ENCODE peak calls at places on chromosomes 13 and 19, in five cellular contexts. One of them, this sample, is unnamed.

GRCh38 chr13:57582032-57582431 is 49.5 kb upstream of the PCDH17 start:
- DNase-seq in GM12878: no peak
- DNase-seq in HCT116: no peak
- DNase-seq in H1: peak
- DNase-seq in K562: no peak
- DNase-seq in this sample: peak

GRCh38 chr13:79987761-79988160 is 353.2 kb downstream of the SPRY2 start:
- DNase-seq in GM12878: no peak
- DNase-seq in HCT116: no peak
- DNase-seq in H1: no peak
- DNase-seq in K562: no peak
- DNase-seq in this sample: no peak

GRCh38 chr19:40523322-40524047 is 53.2 kb upstream of the SHKBP1 start:
- DNase-seq in GM12878: no peak
- DNase-seq in HCT116: peak
- DNase-seq in H1: peak
- DNase-seq in K562: peak
- DNase-seq in this sample: peak

GRCh38 chr19:6076675-6077463 is 33.4 kb downstream of the RFX2 start:
- DNase-seq in GM12878: no peak
- DNase-seq in HCT116: no peak
- DNase-seq in H1: no peak
- DNase-seq in K562: no peak
- DNase-seq in this sample: no peak

GRCh38 chr19:40811478-40812341 is 12.7 kb downstream of the EGLN2 start:
- DNase-seq in GM12878: no peak
- DNase-seq in HCT116: no peak
- DNase-seq in H1: no peak
- DNase-seq in K562: no peak
- DNase-seq in this sample: no peak

GRCh38 chr19:54156953-54157352 is 2.6 kb downstream of the LENG1 start:
- DNase-seq in GM12878: no peak
- DNase-seq in HCT116: no peak
- DNase-seq in H1: no peak
- DNase-seq in K562: no peak
- DNase-seq in this sample: peak

GRCh38 chr19:16661480-16662034 is 618 bp downstream of the TMEM38A start:
- DNase-seq in GM12878: no peak
- DNase-seq in HCT116: no peak
- DNase-seq in H1: peak
- DNase-seq in K562: no peak
- DNase-seq in this sample: no peak

GRCh38 chr19:49333426-49334288 is 1.5 kb upstream of the CD37 start:
- DNase-seq in GM12878: peak
- DNase-seq in HCT116: no peak
- DNase-seq in H1: no peak
- DNase-seq in K562: no peak
- DNase-seq in this sample: no peak

GRCh38 chr13:91313103-91313502 is 34.4 kb upstream of the MIR17HG start:
- DNase-seq in GM12878: no peak
- DNase-seq in HCT116: no peak
- DNase-seq in H1: no peak
- DNase-seq in K562: peak
- DNase-seq in this sample: peak

GRCh38 chr13:51929699-51930098 is 67.9 kb downstream of the CCDC70 start:
- DNase-seq in GM12878: no peak
- DNase-seq in HCT116: no peak
- DNase-seq in H1: no peak
- DNase-seq in K562: no peak
- DNase-seq in this sample: peak

GRCh38 chr13:44796597-44797517 is 192.4 kb downstream of the NUFIP1 start:
- DNase-seq in GM12878: no peak
- DNase-seq in HCT116: no peak
- DNase-seq in H1: no peak
- DNase-seq in K562: no peak
- DNase-seq in this sample: no peak

GRCh38 chr13:114099191-114099590 is 33.2 kb downstream of the RASA3 start:
- DNase-seq in GM12878: no peak
- DNase-seq in HCT116: peak
- DNase-seq in H1: no peak
- DNase-seq in K562: peak
- DNase-seq in this sample: peak

GRCh38 chr13:109789262-109789661 is 2.9 kb upstream of the IRS2 start:
- DNase-seq in GM12878: no peak
- DNase-seq in HCT116: no peak
- DNase-seq in H1: no peak
- DNase-seq in K562: no peak
- DNase-seq in this sample: no peak

GRCh38 chr13:34435338-34435737 is 506.7 kb upstream of the NBEA start:
- DNase-seq in GM12878: no peak
- DNase-seq in HCT116: peak
- DNase-seq in H1: no peak
- DNase-seq in K562: no peak
- DNase-seq in this sample: no peak

GRCh38 chr13:112455476-112456059 is 79.4 kb downstream of the SPACA7 start:
- DNase-seq in GM12878: no peak
- DNase-seq in HCT116: no peak
- DNase-seq in H1: peak
- DNase-seq in K562: no peak
- DNase-seq in this sample: no peak

GRCh38 chr19:15790096-15790495 is 2.6 kb downstream of the OR10H5 start:
- DNase-seq in GM12878: no peak
- DNase-seq in HCT116: no peak
- DNase-seq in H1: no peak
- DNase-seq in K562: no peak
- DNase-seq in this sample: no peak

GRCh38 chr13:52651880-52652169 is 811 bp upstream of the SUGT1 start:
- DNase-seq in GM12878: no peak
- DNase-seq in HCT116: no peak
- DNase-seq in H1: no peak
- DNase-seq in K562: peak
- DNase-seq in this sample: no peak

GRCh38 chr13:24168392-24168750 is 7.9 kb downstream of the SPATA13 start:
- DNase-seq in GM12878: no peak
- DNase-seq in HCT116: no peak
- DNase-seq in H1: no peak
- DNase-seq in K562: no peak
- DNase-seq in this sample: no peak

GRCh38 chr19:39568604-39569003 is 28.6 kb upstream of the EID2 start:
- DNase-seq in GM12878: no peak
- DNase-seq in HCT116: no peak
- DNase-seq in H1: no peak
- DNase-seq in K562: no peak
- DNase-seq in this sample: no peak

GRCh38 chr19:29860492-29860891 is 48.7 kb downstream of the CCNE1 start:
- DNase-seq in GM12878: no peak
- DNase-seq in HCT116: peak
- DNase-seq in H1: no peak
- DNase-seq in K562: peak
- DNase-seq in this sample: no peak

GRCh38 chr13:37870895-37871550 is 1.5 kb upstream of the TRPC4 start:
- DNase-seq in GM12878: no peak
- DNase-seq in HCT116: no peak
- DNase-seq in H1: peak
- DNase-seq in K562: no peak
- DNase-seq in this sample: no peak
- TF ChIP-seq JUND in GM12878: no peak
- TF ChIP-seq JUND in HCT116: no peak
- TF ChIP-seq JUND in H1: no peak
- TF ChIP-seq JUND in K562: no peak
- TF ChIP-seq JUND in this sample: no peak

DNA sequence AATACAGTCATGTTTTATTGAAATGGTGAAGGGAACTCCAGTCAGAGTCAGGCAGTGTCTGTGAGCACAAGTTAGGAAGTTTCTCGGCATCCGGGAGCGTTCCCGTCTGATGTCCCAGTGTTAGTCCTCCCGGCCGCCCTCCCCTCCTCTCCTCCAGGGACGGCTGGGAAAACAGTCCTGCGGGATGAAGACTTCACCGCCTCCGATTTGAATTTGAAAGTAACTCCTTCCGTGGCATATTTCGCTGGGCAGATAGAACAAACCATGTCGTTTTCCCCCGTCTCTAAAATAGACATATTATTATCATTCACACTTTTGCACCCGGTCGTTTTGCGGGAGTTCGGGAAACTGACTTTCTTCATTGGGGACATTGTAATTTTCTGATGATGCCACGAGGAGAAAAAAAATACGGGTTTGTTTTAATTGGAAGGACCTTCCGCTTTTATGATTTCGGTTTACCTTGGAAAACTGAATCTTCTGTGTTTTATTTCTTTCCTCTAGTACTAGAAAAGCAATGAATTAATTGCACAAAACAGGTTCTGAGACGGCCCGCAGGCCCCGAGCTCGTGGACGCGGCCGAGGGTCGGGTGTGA is 76.6 kb downstream of the ZIC5 start:
- DNase-seq in GM12878: no peak
- DNase-seq in HCT116: no peak
- DNase-seq in H1: no peak
- DNase-seq in K562: no peak
- DNase-seq in this sample: no peak
- TF ChIP-seq JUND in GM12878: no peak
- TF ChIP-seq JUND in HCT116: no peak
- TF ChIP-seq JUND in H1: no peak
- TF ChIP-seq JUND in K562: no peak
- TF ChIP-seq JUND in this sample: no peak

DNA sequence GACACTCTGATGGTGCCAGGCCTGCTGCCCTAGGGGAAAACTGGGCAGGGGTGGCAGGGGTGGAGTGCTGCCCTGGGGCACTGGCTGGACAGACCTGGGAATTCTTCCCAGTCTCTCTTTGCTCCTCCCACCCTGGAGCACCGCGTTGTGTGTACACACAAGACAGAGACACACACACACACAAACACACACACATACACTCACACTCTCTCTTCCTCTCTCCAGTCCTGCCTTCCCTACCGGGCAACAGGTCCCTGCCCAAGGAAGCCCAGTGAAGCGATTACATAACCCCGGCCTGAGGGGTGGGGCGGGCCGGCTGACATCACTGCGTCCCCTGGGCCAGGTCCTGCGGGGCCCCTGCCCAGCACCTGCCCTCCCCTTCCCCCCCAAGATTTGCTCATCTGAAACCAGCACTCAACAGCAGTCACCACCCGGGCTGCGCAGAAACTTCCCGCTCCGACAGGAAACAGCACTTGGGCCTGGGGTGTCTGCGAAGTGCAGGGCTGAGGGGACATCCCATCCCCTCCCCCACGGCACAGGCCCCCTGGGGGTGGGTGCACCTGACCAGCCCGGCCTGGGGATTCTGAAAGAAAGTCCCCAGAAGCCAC is 1.2 kb downstream of the MKNK2 start:
- DNase-seq in GM12878: no peak
- DNase-seq in HCT116: no peak
- DNase-seq in H1: no peak
- DNase-seq in K562: peak
- DNase-seq in this sample: peak
- TF ChIP-seq JUND in GM12878: no peak
- TF ChIP-seq JUND in HCT116: no peak
- TF ChIP-seq JUND in H1: no peak
- TF ChIP-seq JUND in K562: no peak
- TF ChIP-seq JUND in this sample: no peak

GRCh38 chr19:17835182-17836006 is 12.4 kb downstream of the JAK3 start:
- DNase-seq in GM12878: no peak
- DNase-seq in HCT116: no peak
- DNase-seq in H1: no peak
- DNase-seq in K562: no peak
- DNase-seq in this sample: no peak

GRCh38 chr19:17836530-17836929 is 11.3 kb downstream of the JAK3 start:
- DNase-seq in GM12878: no peak
- DNase-seq in HCT116: no peak
- DNase-seq in H1: no peak
- DNase-seq in K562: no peak
- DNase-seq in this sample: no peak

GRCh38 chr19:17832443-17833208 is 11.3 kb upstream of the INSL3 start:
- DNase-seq in GM12878: no peak
- DNase-seq in HCT116: no peak
- DNase-seq in H1: no peak
- DNase-seq in K562: no peak
- DNase-seq in this sample: no peak

GRCh38 chr19:17831419-17831888 is 10.1 kb upstream of the INSL3 start:
- DNase-seq in GM12878: no peak
- DNase-seq in HCT116: no peak
- DNase-seq in H1: no peak
- DNase-seq in K562: no peak
- DNase-seq in this sample: no peak

GRCh38 chr19:17834350-17835181 is 13.2 kb downstream of the JAK3 start:
- DNase-seq in GM12878: no peak
- DNase-seq in HCT116: no peak
- DNase-seq in H1: peak
- DNase-seq in K562: peak
- DNase-seq in this sample: no peak
- TF ChIP-seq JUND in GM12878: no peak
- TF ChIP-seq JUND in HCT116: no peak
- TF ChIP-seq JUND in H1: no peak
- TF ChIP-seq JUND in K562: no peak
- TF ChIP-seq JUND in this sample: no peak

GRCh38 chr13:35961002-35961401 is 170.2 kb downstream of the DCLK1 start:
- DNase-seq in GM12878: no peak
- DNase-seq in HCT116: no peak
- DNase-seq in H1: no peak
- DNase-seq in K562: no peak
- DNase-seq in this sample: no peak
- TF ChIP-seq JUND in GM12878: no peak
- TF ChIP-seq JUND in HCT116: no peak
- TF ChIP-seq JUND in H1: no peak
- TF ChIP-seq JUND in K562: no peak
- TF ChIP-seq JUND in this sample: no peak

DNA sequence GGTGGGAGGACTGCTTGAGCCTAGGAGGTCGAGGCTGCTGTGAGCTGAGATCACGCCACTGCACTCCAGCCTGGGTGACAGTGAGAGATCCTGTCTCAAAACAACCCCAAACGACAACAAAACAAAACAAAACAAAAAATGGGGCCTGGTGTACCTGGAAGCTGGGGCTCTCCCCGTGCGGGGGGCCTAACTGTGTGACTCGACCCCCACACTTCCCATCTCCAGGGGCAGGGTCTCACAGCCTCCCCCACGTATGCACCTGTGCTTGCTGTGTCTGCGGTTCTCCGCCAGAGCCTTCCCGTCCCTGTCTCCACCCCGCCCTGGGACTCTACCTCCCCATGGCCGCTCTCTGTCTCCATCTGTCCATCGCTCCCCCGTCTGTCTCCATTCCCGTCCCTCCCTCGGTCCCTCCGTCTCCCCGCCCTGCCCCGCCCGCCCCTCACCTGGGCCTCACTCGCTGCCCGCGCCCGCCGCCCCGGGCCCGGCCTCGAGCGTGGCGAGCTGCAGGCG is 758 bp downstream of the TMEM238 start:
- DNase-seq in GM12878: no peak
- DNase-seq in HCT116: no peak
- DNase-seq in H1: no peak
- DNase-seq in K562: no peak
- DNase-seq in this sample: no peak
- TF ChIP-seq JUND in GM12878: no peak
- TF ChIP-seq JUND in HCT116: no peak
- TF ChIP-seq JUND in H1: no peak
- TF ChIP-seq JUND in K562: no peak
- TF ChIP-seq JUND in this sample: no peak